ENCODE peak calls at places on chromosomes 6 and 20, in four cellular contexts. P is endodermal cell, I is mammary epithelial cell, Q is lower lobe of right lung. W is an unnamed sample. For H3K4me1, the result is how much of the 10 kb centered on the place peaks cover.

GRCh38 chr6:146354451-146354850 is 189.2 kb upstream of the RAB32 start:
- DNase-seq in P (no peak), I (no peak), Q (no peak), W (no peak)

GRCh38 chr6:818191-818590 is 125.3 kb upstream of the EXOC2 start:
- DNase-seq in P (no peak), I (peak), Q (no peak), W (no peak)

GRCh38 chr20:41425180-41425884 is 58.7 kb upstream of the EMILIN3 start:
- DNase-seq in P (no peak), I (no peak), Q (no peak), W (no peak)

GRCh38 chr20:6756961-6757595 is 10.4 kb upstream of the BMP2 start:
- DNase-seq in P (no peak), I (no peak), Q (no peak), W (no peak)

GRCh38 chr6:26240157-26240980 is 124.6 kb upstream of the BTN3A2 start:
- DNase-seq in P (peak), I (peak), Q (peak), W (no peak)

GRCh38 chr20:5833309-5833941 is 83.2 kb downstream of the SHLD1 start:
- DNase-seq in P (no peak), I (no peak), Q (no peak), W (no peak)

GRCh38 chr6:14986370-14986769 is 259.5 kb upstream of the JARID2 start:
- DNase-seq in P (no peak), I (no peak), Q (no peak), W (no peak)

GRCh38 chr20:16424780-16425179 is 148.5 kb downstream of the KIF16B start:
- DNase-seq in P (no peak), I (no peak), Q (no peak), W (no peak)

GRCh38 chr6:95576621-95577316 is 566 bp upstream of the MANEA start:
- DNase-seq in P (no peak), I (peak), Q (no peak), W (no peak)

GRCh38 chr6:87196275-87196842 is 41.0 kb downstream of the ZNF292 start:
- DNase-seq in P (no peak), I (no peak), Q (no peak), W (no peak)

GRCh38 chr6:162468326-162468725 is 259.2 kb downstream of the PRKN start:
- DNase-seq in P (no peak), I (no peak), Q (no peak), W (no peak)

GRCh38 chr6:79946242-79946641 is 1.1 kb downstream of the ELOVL4 start:
- DNase-seq in P (peak), I (peak), Q (no peak), W (no peak)

GRCh38 chr6:119446623-119447008 is 97.1 kb upstream of the MAN1A1 start:
- DNase-seq in P (no peak), I (no peak), Q (no peak), W (no peak)

GRCh38 chr20:60485012-60485760 is 527.0 kb downstream of the CDH26 start:
- DNase-seq in P (no peak), I (no peak), Q (no peak), W (no peak)

GRCh38 chr20:48758206-48758820 is 69.5 kb downstream of the PREX1 start:
- DNase-seq in P (no peak), I (no peak), Q (no peak), W (no peak)

GRCh38 chr20:41030536-41031242 is 2.1 kb downstream of the TOP1 start:
- DNase-seq in P (no peak), I (peak), Q (no peak), W (no peak)

GRCh38 chr6:54282186-54282585 is 26.1 kb upstream of the TINAG start:
- DNase-seq in P (no peak), I (peak), Q (no peak), W (no peak)

GRCh38 chr6:41713650-41714291 is 21.6 kb downstream of the TFEB start:
- DNase-seq in P (no peak), I (peak), Q (no peak), W (no peak)

GRCh38 chr6:28922841-28923317 is 906 bp downstream of the TRIM27 start:
- DNase-seq in P (no peak), I (peak), Q (no peak), W (no peak)

GRCh38 chr6:3764516-3765333 is 13.2 kb upstream of the PXDC1 start:
- DNase-seq in P (peak), I (no peak), Q (no peak), W (no peak)

GRCh38 chr20:49490689-49491088 is 8.2 kb upstream of the KCNB1 start:
- DNase-seq in P (no peak), I (no peak), Q (no peak), W (no peak)

GRCh38 chr6:105759946-105760345 is 326.2 kb upstream of the PRDM1 start:
- DNase-seq in P (no peak), I (peak), Q (no peak), W (no peak)

GRCh38 chr6:134438825-134439224 is 120.9 kb upstream of the SGK1 start:
- DNase-seq in P (no peak), I (no peak), Q (no peak), W (no peak)

GRCh38 chr6:144655376-144655775 is 370.2 kb downstream of the UTRN start:
- DNase-seq in P (no peak), I (no peak), Q (no peak), W (no peak)

GRCh38 chr6:144660545-144660944 is 375.4 kb downstream of the UTRN start:
- DNase-seq in P (no peak), I (no peak), Q (no peak), W (no peak)

GRCh38 chr6:144659735-144660246 is 374.7 kb downstream of the UTRN start:
- DNase-seq in P (no peak), I (no peak), Q (no peak), W (no peak)

GRCh38 chr6:144659202-144659731 is 374.1 kb downstream of the UTRN start:
- DNase-seq in P (peak), I (no peak), Q (no peak), W (no peak)

DNA sequence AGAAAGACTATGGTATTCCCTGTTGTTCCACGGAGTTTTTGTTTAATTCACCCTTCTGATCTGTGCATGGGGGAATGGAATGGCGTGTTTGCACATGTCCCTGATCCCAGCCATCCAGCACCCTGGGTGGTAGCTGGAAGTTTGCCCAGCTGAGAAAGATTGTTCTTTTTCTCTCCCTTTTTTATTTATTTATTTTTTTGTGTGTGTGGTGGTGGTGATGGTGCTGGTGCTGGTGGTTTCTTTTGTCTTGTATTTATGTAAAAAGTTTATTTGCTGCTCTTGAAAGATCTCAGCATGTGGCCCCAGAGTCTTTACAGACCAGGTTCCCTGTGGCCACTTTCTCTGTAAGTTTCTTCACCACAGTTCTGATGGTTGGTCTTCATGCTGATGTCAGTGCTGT is 372.6 kb downstream of the UTRN start:
- DNase-seq in P (peak), I (peak), Q (no peak), W (no peak)
- H3K4me1 ChIP-seq in P (under half), I (under half), Q (under half), W (under half)

DNA sequence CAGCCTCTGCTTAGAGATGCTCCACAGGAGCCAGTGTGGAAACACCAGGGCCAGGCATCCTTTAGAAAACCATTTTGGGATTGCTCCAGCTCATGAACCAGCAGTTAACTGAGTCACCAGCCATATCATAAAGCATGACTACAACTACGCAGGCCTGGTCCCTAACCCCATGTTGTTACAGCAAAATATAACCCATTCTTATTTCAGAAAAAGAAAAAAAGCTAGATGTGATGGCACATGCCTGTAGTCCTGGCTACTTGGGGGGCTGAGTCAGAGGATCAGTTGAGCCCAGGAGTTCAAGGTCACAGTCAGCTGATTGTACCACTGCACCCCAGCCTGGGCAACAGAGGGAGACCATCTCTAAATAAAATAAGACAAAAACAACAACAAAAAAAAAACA is 36.8 kb downstream of the C6orf15 start:
- DNase-seq in P (no peak), I (peak), Q (no peak), W (no peak)
- H3K4me1 ChIP-seq in P (under half), I (under half), Q (under half), W (under half)

GRCh38 chr6:163530406-163530805 is 115.9 kb downstream of the QKI start:
- DNase-seq in P (no peak), I (no peak), Q (no peak), W (no peak)
- H3K4me1 ChIP-seq in P (under half), I (half or more), Q (half or more), W (half or more)

DNA sequence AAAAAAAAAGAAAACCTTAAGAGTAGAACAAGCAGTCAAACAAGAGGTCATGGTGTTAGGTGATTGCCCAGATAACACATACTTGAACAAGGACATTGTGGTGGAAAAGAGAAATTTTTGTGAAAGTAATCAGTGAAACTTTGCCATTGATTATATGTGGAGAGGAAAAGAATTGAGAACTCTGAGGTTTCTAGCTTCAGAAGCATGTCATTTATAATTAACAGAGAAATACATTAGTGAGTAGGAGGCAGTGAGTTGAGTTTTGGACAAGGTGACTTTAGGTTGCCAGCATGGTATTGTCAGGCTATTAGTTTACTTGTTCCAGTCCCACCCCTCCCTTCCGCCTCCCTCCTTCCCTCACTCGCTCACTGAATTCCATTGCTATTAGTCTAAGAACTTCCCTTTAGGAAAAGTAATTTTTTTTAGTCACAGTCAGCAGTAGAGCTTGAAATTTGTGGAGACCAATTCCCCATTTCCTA is 17.2 kb downstream of the TAB2 start:
- DNase-seq in P (no peak), I (peak), Q (no peak), W (no peak)
- H3K4me1 ChIP-seq in P (under half), I (half or more), Q (half or more), W (half or more)

W was measured in upper lobe of right lung.